ENCODE peak calls at places on chromosomes 13 and 19, in four cellular contexts. K is lower leg skin, M is NB4, R is T-cell. C is an unnamed sample.

GRCh38 chr13:24407844-24408243 is 98.5 kb downstream of the C1QTNF9 start:
- DNase-seq in K (no peak), R (no peak), M (no peak), C (no peak)

GRCh38 chr19:32498641-32499200 is 82.3 kb upstream of the PDCD5 start:
- DNase-seq in R (no peak), M (peak), K (no peak), C (no peak)

GRCh38 chr13:61180245-61180644 is 235.4 kb downstream of the PCDH20 start:
- DNase-seq in K (no peak), R (no peak), M (no peak), C (no peak)

GRCh38 chr13:113877149-113877990 is 13.5 kb upstream of the GAS6 start:
- DNase-seq in M (no peak), R (no peak), K (peak), C (no peak)

GRCh38 chr19:15532779-15533521 is 24.6 kb downstream of the CYP4F22 start:
- DNase-seq in M (peak), K (no peak), R (no peak), C (no peak)

GRCh38 chr19:12333162-12334159 is at the start of gene ZNF563:
- DNase-seq in K (peak), M (peak), R (peak), C (peak)

GRCh38 chr13:20980420-20980819 is 77.9 kb upstream of the XPO4 start:
- DNase-seq in K (no peak), R (no peak), M (peak), C (no peak)

GRCh38 chr13:100235311-100235901 is 146.5 kb downstream of the PCCA start:
- DNase-seq in M (peak), K (no peak), R (no peak), C (no peak)

GRCh38 chr13:100542546-100543156 is 45.9 kb downstream of the GGACT start:
- DNase-seq in K (peak), R (no peak), M (peak), C (no peak)

GRCh38 chr13:113029487-113030258 is 60.7 kb downstream of the MCF2L start:
- DNase-seq in R (no peak), K (no peak), M (peak), C (no peak)

GRCh38 chr19:17311455-17312248 is 2.3 kb downstream of the DDA1 start:
- DNase-seq in M (no peak), R (no peak), K (no peak), C (peak)

GRCh38 chr13:42219870-42220269 is 52.1 kb upstream of the AKAP11 start:
- DNase-seq in M (no peak), K (no peak), R (no peak), C (no peak)

C was measured in T1000.